ENCODE peak calls at places on chromosomes 6 and 20, in five cellular contexts. V is small intestine, N is NCI-H2081, A is NCI-H524, T is NCI-H1417. X is an unnamed sample.

GRCh38 chr6:5260661-5261544 is at the start of the genes FARS2 and LYRM4:
- DNase-seq in V (peak), N (peak), A (peak), T (peak), X (peak)

GRCh38 chr6:162753775-162754174 is 26.0 kb downstream of the PACRG start:
- DNase-seq in N (no peak), T (no peak), A (no peak), V (no peak), X (no peak)

GRCh38 chr20:37505263-37506165 is 15.5 kb upstream of the NNAT start:
- DNase-seq in A (peak), T (peak), N (no peak), V (peak), X (no peak)

GRCh38 chr20:52031206-52031573 is 160.4 kb downstream of the ZFP64 start:
- DNase-seq in N (no peak), A (no peak), V (no peak), T (no peak), X (no peak)

GRCh38 chr6:146149770-146150169 is 120.9 kb downstream of the GRM1 start:
- DNase-seq in N (peak), T (peak), A (no peak), V (no peak), X (no peak)

GRCh38 chr6:5173862-5174643 is 86.7 kb downstream of the LYRM4 start:
- DNase-seq in V (peak), T (no peak), A (peak), N (no peak), X (no peak)

GRCh38 chr20:3166338-3166912 is 6.8 kb upstream of the FASTKD5 start:
- DNase-seq in T (no peak), A (no peak), N (no peak), V (no peak), X (no peak)

GRCh38 chr6:161150566-161150965 is 123.3 kb downstream of the AGPAT4 start:
- DNase-seq in T (no peak), V (no peak), N (no peak), A (no peak), X (no peak)

GRCh38 chr6:26031151-26031594 is 56.1 kb upstream of the HFE start:
- DNase-seq in N (peak), A (peak), V (no peak), T (no peak), X (no peak)

GRCh38 chr6:83252717-83253116 is 59.6 kb downstream of the RWDD2A start:
- DNase-seq in V (no peak), T (no peak), A (no peak), N (no peak), X (peak)

GRCh38 chr6:90005048-90005827 is 111.0 kb downstream of the GJA10 start:
- DNase-seq in A (no peak), V (peak), T (peak), N (peak), X (no peak)

GRCh38 chr6:16276991-16277981 is 38.9 kb downstream of the GMPR start:
- DNase-seq in N (no peak), T (no peak), A (peak), V (peak), X (peak)

GRCh38 chr6:24428615-24429014 is 25.9 kb downstream of the MRS2 start:
- DNase-seq in V (no peak), A (no peak), T (no peak), N (no peak), X (peak)

GRCh38 chr6:73452107-73452461 is at the start of gene CGAS:
- DNase-seq in A (no peak), T (peak), N (no peak), V (peak), X (no peak)

GRCh38 chr6:151649835-151650234 is 156.0 kb downstream of the CCDC170 start:
- DNase-seq in T (no peak), V (no peak), A (no peak), N (no peak), X (no peak)

GRCh38 chr20:17407550-17407949 is 123.6 kb downstream of the BFSP1 start:
- DNase-seq in N (no peak), T (no peak), A (no peak), V (no peak), X (no peak)